ENCODE peak calls at places on chromosome X, in seven cellular contexts. W is fibroblast of lung; I is tibial artery; X is osteoblast; H is CD4-positive, alpha-beta T cell; C is sigmoid colon; S is dorsolateral prefrontal cortex. Q is an unnamed sample.

GRCh38 chrX:136476501-136476900 is 11.2 kb upstream of the BRS3 start:
- DNase-seq in W (no peak), I (no peak), X (no peak), H (no peak), C (no peak), S (no peak), Q (no peak)

GRCh38 chrX:37662181-37662580 is 23.4 kb upstream of the XK start:
- DNase-seq in W (peak; percentile 30), I (no peak), X (no peak), H (no peak), C (no peak), S (no peak), Q (no peak)

GRCh38 chrX:107729558-107730297 is 45.9 kb downstream of the TSC22D3 start:
- DNase-seq in W (no peak), I (peak; percentile 40), X (no peak), H (no peak), C (no peak), S (no peak), Q (no peak)

GRCh38 chrX:15942307-15942706 is 87.7 kb upstream of the AP1S2 start:
- DNase-seq in W (no peak), I (no peak), X (peak; percentile 62), H (no peak), C (no peak), S (no peak), Q (no peak)

GRCh38 chrX:68238568-68238967 is 194.7 kb downstream of the OPHN1 start:
- DNase-seq in W (no peak), I (no peak), X (no peak), H (no peak), C (no peak), S (no peak), Q (no peak)

GRCh38 chrX:108312938-108313337 is 125.3 kb downstream of the COL4A6 start:
- DNase-seq in W (peak; percentile 71), I (no peak), X (no peak), H (no peak), C (no peak), S (no peak), Q (no peak)

GRCh38 chrX:102849396-102849795 is 87.7 kb upstream of the RAB40AL start:
- DNase-seq in W (no peak), I (no peak), X (no peak), H (no peak), C (no peak), S (no peak), Q (no peak)

GRCh38 chrX:50704360-50704759 is 109.6 kb downstream of the SHROOM4 start:
- DNase-seq in W (peak; percentile 65), I (no peak), X (no peak), H (no peak), C (no peak), S (no peak), Q (no peak)

GRCh38 chrX:17377047-17377692 is 2.2 kb downstream of the NHS start:
- DNase-seq in W (peak; percentile 68), I (peak; percentile 23), X (peak; percentile 81), H (no peak), C (peak; percentile 86), S (peak; percentile 51), Q (peak; percentile 32)

GRCh38 chrX:17606211-17606610 is 131.1 kb upstream of the SCML1 start:
- DNase-seq in W (peak; percentile 56), I (no peak), X (no peak), H (no peak), C (no peak), S (no peak), Q (no peak)

GRCh38 chrX:13669246-13669689 is 16.3 kb downstream of the TCEANC start:
- DNase-seq in W (peak; percentile 96), I (peak; percentile 33), X (peak; percentile 73), H (peak; percentile 28), C (peak; percentile 82), S (no peak), Q (peak; percentile 67)

GRCh38 chrX:72003811-72004750 is 93.4 kb downstream of the NHSL2 start:
- DNase-seq in W (peak; percentile 73), I (peak; percentile 40), X (peak; percentile 76), H (no peak), C (peak; percentile 74), S (no peak), Q (no peak)

GRCh38 chrX:43450355-43450754 is 205.7 kb upstream of the MAOA start:
- DNase-seq in W (no peak), I (no peak), X (no peak), H (no peak), C (no peak), S (no peak), Q (no peak)

GRCh38 chrX:75746891-75747639 is 38.0 kb downstream of the MAGEE2 start:
- DNase-seq in W (peak; percentile 17), I (no peak), X (peak; percentile 74), H (peak; percentile 0), C (no peak), S (peak; percentile 51), Q (no peak)

GRCh38 chrX:2172359-2172758 is 328.4 kb downstream of the DHRSX start:
- DNase-seq in W (no peak), I (no peak), X (peak; percentile 60), H (no peak), C (no peak), S (no peak), Q (no peak)

GRCh38 chrX:118736394-118737010 is 9.1 kb downstream of the IL13RA1 start:
- DNase-seq in W (peak; percentile 20), I (no peak), X (no peak), H (no peak), C (no peak), S (no peak), Q (no peak)

GRCh38 chrX:33970028-33970932 is 161.8 kb downstream of the FAM47A start:
- DNase-seq in W (no peak), I (no peak), X (no peak), H (no peak), C (no peak), S (peak; percentile 34), Q (no peak)

DNA sequence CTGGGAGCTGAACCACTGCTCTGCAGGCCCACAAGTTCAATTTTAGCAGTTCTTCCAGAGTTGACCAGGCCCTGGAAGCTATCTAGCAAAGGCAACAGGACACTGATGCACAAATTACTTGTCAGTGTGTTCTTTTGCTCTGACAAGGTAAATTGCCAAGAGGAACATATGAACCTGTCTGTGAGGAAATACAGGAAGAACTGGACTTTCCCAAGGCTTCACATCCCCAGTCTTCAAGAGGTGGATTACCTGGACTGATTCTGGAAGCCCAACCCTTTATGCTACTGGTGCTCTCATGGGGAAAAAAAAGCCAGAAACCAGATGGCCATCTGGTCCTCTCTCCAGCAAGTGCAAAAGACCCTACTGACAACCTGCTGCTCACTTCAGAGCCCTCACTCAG is 1.9 kb upstream of the TMEM185A start:
- DNase-seq in W (no peak), I (no peak), X (no peak), H (no peak), C (no peak), S (no peak), Q (no peak)
- H3K27ac ChIP-seq in W (no peak overlapping the region), I (no peak overlapping the region), X (no peak overlapping the region), H (no peak overlapping the region), C (no peak overlapping the region), S (no peak overlapping the region), Q (no peak overlapping the region)

DNA sequence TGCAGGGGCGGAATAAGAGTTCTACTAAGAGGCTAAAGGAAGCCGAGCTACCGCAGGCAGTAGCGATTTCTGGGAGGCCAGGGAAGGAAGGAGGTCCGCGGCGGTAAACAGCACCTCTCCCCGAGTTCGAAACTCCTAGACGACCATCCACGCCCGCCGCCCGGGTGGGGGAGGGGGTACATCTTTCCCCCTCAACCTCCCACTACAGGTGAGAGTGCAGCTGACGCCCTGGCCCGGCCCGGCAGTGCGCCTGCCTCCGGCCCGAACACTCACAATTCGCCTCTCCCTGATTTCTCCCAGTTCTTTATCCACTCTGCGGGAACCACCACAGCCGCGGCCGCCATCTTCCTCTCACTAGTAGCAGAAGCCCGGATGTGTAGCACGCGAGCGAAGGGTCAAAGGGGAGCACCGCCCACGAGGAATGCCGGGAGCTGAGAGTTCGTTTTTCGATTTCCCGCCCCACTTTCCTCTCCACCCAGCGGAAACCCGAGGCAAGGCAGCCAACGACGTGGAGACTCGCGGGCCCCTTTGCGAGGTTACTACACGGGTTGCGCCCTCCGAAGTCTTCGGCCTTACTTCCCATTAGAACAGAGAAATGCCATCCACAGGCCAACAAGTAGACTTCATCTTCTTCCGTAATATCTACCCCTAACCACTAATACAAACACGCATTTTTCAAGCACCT is at the start of gene THOC2:
- DNase-seq in W (peak; percentile 79), I (peak; percentile 88), X (peak; percentile 92), H (peak; percentile 64), C (peak; percentile 92), S (peak; percentile 83), Q (peak; percentile 85)
- TF ChIP-seq CTCF in W (peak; percentile 36), I (peak; percentile 44), X (peak; percentile 32), H (no peak), C (peak; percentile 52), S (no peak), Q (no peak)

GRCh38 chrX:153667281-153667831 is 6.3 kb downstream of the PNCK start:
- DNase-seq in W (no peak), I (no peak), X (peak; percentile 78), H (no peak), C (peak; percentile 57), S (no peak), Q (no peak)

GRCh38 chrX:153669901-153670731 is 3.5 kb downstream of the PNCK start:
- DNase-seq in W (no peak), I (no peak), X (peak; percentile 56), H (no peak), C (peak; percentile 62), S (no peak), Q (no peak)

GRCh38 chrX:153667931-153668396 is 5.6 kb downstream of the PNCK start:
- DNase-seq in W (peak; percentile 56), I (peak; percentile 72), X (peak; percentile 95), H (peak; percentile 72), C (peak; percentile 94), S (peak; percentile 85), Q (peak; percentile 77)

GRCh38 chrX:153669174-153669890 is 4.3 kb downstream of the PNCK start:
- DNase-seq in W (no peak), I (no peak), X (peak; percentile 93), H (peak; percentile 19), C (peak; percentile 60), S (no peak), Q (peak; percentile 34)

GRCh38 chrX:153668423-153669173 is 5.0 kb downstream of the PNCK start:
- DNase-seq in W (no peak), I (no peak), X (peak; percentile 79), H (no peak), C (peak; percentile 57), S (no peak), Q (no peak)
- H3K27me3 ChIP-seq in W (no peaks in the 10 kb centered on the region), I (no peaks in the 10 kb centered on the region), X (peaks cover 18% of the 10 kb centered on the region), H (no peaks in the 10 kb centered on the region), C (peaks cover under 1% of the 10 kb centered on the region), S (peaks cover 15% of the 10 kb centered on the region), Q (peaks cover 42% of the 10 kb centered on the region)

DNA sequence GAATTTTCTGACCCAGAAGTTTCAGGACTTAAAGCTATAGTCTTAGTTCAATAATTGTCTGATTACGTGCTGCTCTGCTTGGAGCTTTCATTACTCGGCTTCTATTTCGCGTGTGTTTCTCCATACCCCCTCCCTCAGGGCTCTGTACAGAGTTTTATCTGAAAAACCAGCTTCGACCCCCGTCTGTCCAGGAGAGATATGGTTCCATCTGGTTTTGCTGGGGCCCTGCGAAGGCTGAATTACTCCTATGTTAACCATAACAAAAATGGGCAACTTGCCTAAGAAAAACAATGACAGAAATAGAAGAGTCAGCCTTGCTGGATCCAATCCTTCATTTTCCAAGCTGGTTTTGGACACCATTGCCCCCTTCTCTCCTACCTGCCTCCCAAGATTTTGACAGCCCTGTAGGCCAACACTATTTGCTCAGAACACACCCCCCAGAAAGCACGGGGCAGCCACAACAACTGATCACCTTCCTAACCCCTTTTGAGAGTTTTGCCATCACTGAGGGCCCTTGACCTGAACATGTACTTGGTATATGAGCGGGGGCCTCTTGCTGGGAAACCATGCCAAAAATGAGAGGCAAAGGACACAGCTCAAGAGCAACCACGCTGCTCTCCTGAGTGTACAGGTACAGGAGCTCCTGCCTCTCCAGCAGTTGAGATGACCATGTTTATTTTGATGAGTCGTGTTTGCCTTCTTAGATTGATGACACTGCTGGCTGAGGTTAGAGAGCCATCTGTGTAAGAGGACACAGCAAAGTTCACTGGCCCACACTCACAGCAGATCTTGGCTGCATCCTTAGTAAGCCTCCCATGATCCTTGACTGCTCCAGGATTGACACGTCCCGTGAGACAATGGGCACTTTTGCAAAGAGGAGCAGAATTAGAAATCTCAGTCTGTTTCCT is 36.2 kb upstream of the ATP6AP2 start:
- DNase-seq in W (peak; percentile 14), I (no peak), X (no peak), H (no peak), C (no peak), S (no peak), Q (no peak)
- H3K27ac ChIP-seq in W (no peak overlapping the region), I (no peak overlapping the region), X (no peak overlapping the region), H (no peak overlapping the region), C (no peak overlapping the region), S (no peak overlapping the region), Q (peak overlapping the region; percentile 18)

Q was measured in left lung.